ENCODE peak calls at places on chromosome 15, in nine cellular contexts. One of them, this sample, is unnamed.

GRCh38 chr15:95932676-95933075 is 397.8 kb upstream of the NR2F2 start:
- DNase-seq in sciatic nerve: no peak
- DNase-seq in SK-N-DZ: no peak
- DNase-seq in A549: no peak
- DNase-seq in activated naive CD4-positive, alpha-beta T cell: no peak
- DNase-seq in astrocyte of the spinal cord: peak; percentile 43
- DNase-seq in tibial artery: no peak
- DNase-seq in AG10803: peak; percentile 77
- DNase-seq in pancreas: no peak
- DNase-seq in this sample: peak; percentile 61

GRCh38 chr15:26073430-26074333 is 210.6 kb upstream of the ATP10A start:
- DNase-seq in sciatic nerve: no peak
- DNase-seq in SK-N-DZ: no peak
- DNase-seq in A549: no peak
- DNase-seq in activated naive CD4-positive, alpha-beta T cell: no peak
- DNase-seq in astrocyte of the spinal cord: no peak
- DNase-seq in tibial artery: no peak
- DNase-seq in AG10803: no peak
- DNase-seq in pancreas: no peak
- DNase-seq in this sample: no peak

GRCh38 chr15:65666257-65666656 is 44.5 kb downstream of the SLC24A1 start:
- DNase-seq in sciatic nerve: no peak
- DNase-seq in SK-N-DZ: no peak
- DNase-seq in A549: no peak
- DNase-seq in activated naive CD4-positive, alpha-beta T cell: no peak
- DNase-seq in astrocyte of the spinal cord: peak; percentile 63
- DNase-seq in tibial artery: no peak
- DNase-seq in AG10803: peak; percentile 70
- DNase-seq in pancreas: no peak
- DNase-seq in this sample: peak; percentile 87

GRCh38 chr15:94105760-94106159 is 125.6 kb upstream of the MCTP2 start:
- DNase-seq in sciatic nerve: no peak
- DNase-seq in SK-N-DZ: no peak
- DNase-seq in A549: no peak
- DNase-seq in activated naive CD4-positive, alpha-beta T cell: no peak
- DNase-seq in astrocyte of the spinal cord: no peak
- DNase-seq in tibial artery: no peak
- DNase-seq in AG10803: no peak
- DNase-seq in pancreas: no peak
- DNase-seq in this sample: peak; percentile 62

GRCh38 chr15:45704329-45705249 is 69.8 kb downstream of the SQOR start:
- DNase-seq in sciatic nerve: peak; percentile 62
- DNase-seq in SK-N-DZ: no peak
- DNase-seq in A549: no peak
- DNase-seq in activated naive CD4-positive, alpha-beta T cell: no peak
- DNase-seq in astrocyte of the spinal cord: peak; percentile 16
- DNase-seq in tibial artery: no peak
- DNase-seq in AG10803: no peak
- DNase-seq in pancreas: peak; percentile 18
- DNase-seq in this sample: peak; percentile 26

GRCh38 chr15:31023841-31024240 is 32.4 kb upstream of the MTMR10 start:
- DNase-seq in sciatic nerve: no peak
- DNase-seq in SK-N-DZ: no peak
- DNase-seq in A549: no peak
- DNase-seq in activated naive CD4-positive, alpha-beta T cell: no peak
- DNase-seq in astrocyte of the spinal cord: no peak
- DNase-seq in tibial artery: no peak
- DNase-seq in AG10803: no peak
- DNase-seq in pancreas: no peak
- DNase-seq in this sample: peak; percentile 71

GRCh38 chr15:39969871-39970270 is 36.0 kb downstream of the EIF2AK4 start:
- DNase-seq in sciatic nerve: peak; percentile 64
- DNase-seq in SK-N-DZ: no peak
- DNase-seq in A549: no peak
- DNase-seq in activated naive CD4-positive, alpha-beta T cell: no peak
- DNase-seq in astrocyte of the spinal cord: peak; percentile 61
- DNase-seq in tibial artery: peak; percentile 69
- DNase-seq in AG10803: peak; percentile 84
- DNase-seq in pancreas: no peak
- DNase-seq in this sample: peak; percentile 72

GRCh38 chr15:42273900-42274692 is 863 bp upstream of the TMEM87A start:
- DNase-seq in sciatic nerve: peak; percentile 77
- DNase-seq in SK-N-DZ: peak; percentile 26
- DNase-seq in A549: peak; percentile 13
- DNase-seq in activated naive CD4-positive, alpha-beta T cell: peak; percentile 15
- DNase-seq in astrocyte of the spinal cord: peak; percentile 67
- DNase-seq in tibial artery: peak; percentile 82
- DNase-seq in AG10803: peak; percentile 85
- DNase-seq in pancreas: peak; percentile 57
- DNase-seq in this sample: peak; percentile 75

GRCh38 chr15:89430530-89431341 is 65.6 kb downstream of the RHCG start:
- DNase-seq in sciatic nerve: peak; percentile 95
- DNase-seq in SK-N-DZ: peak; percentile 77
- DNase-seq in A549: peak; percentile 96
- DNase-seq in activated naive CD4-positive, alpha-beta T cell: peak; percentile 96
- DNase-seq in astrocyte of the spinal cord: peak; percentile 50
- DNase-seq in tibial artery: peak; percentile 87
- DNase-seq in AG10803: peak; percentile 49
- DNase-seq in pancreas: peak; percentile 79
- DNase-seq in this sample: peak; percentile 76

GRCh38 chr15:67741313-67741712 is 84.0 kb upstream of the SKOR1 start:
- DNase-seq in sciatic nerve: no peak
- DNase-seq in SK-N-DZ: no peak
- DNase-seq in A549: no peak
- DNase-seq in activated naive CD4-positive, alpha-beta T cell: no peak
- DNase-seq in astrocyte of the spinal cord: no peak
- DNase-seq in tibial artery: no peak
- DNase-seq in AG10803: no peak
- DNase-seq in pancreas: no peak
- DNase-seq in this sample: peak; percentile 9

GRCh38 chr15:64009798-64010241 is 36.5 kb downstream of the DAPK2 start:
- DNase-seq in sciatic nerve: no peak
- DNase-seq in SK-N-DZ: no peak
- DNase-seq in A549: no peak
- DNase-seq in activated naive CD4-positive, alpha-beta T cell: no peak
- DNase-seq in astrocyte of the spinal cord: peak; percentile 25
- DNase-seq in tibial artery: no peak
- DNase-seq in AG10803: peak; percentile 56
- DNase-seq in pancreas: no peak
- DNase-seq in this sample: peak; percentile 72

GRCh38 chr15:45583731-45584639 is 3.2 kb upstream of the BLOC1S6 start:
- DNase-seq in sciatic nerve: no peak
- DNase-seq in SK-N-DZ: no peak
- DNase-seq in A549: no peak
- DNase-seq in activated naive CD4-positive, alpha-beta T cell: no peak
- DNase-seq in astrocyte of the spinal cord: no peak
- DNase-seq in tibial artery: no peak
- DNase-seq in AG10803: no peak
- DNase-seq in pancreas: no peak
- DNase-seq in this sample: no peak

GRCh38 chr15:37425541-37425940 is 325.2 kb upstream of the MEIS2 start:
- DNase-seq in sciatic nerve: no peak
- DNase-seq in SK-N-DZ: no peak
- DNase-seq in A549: no peak
- DNase-seq in activated naive CD4-positive, alpha-beta T cell: no peak
- DNase-seq in astrocyte of the spinal cord: peak; percentile 54
- DNase-seq in tibial artery: no peak
- DNase-seq in AG10803: peak; percentile 1
- DNase-seq in pancreas: no peak
- DNase-seq in this sample: no peak

GRCh38 chr15:53982281-53982680 is 4.0 kb downstream of the UNC13C start:
- DNase-seq in sciatic nerve: no peak
- DNase-seq in SK-N-DZ: no peak
- DNase-seq in A549: no peak
- DNase-seq in activated naive CD4-positive, alpha-beta T cell: no peak
- DNase-seq in astrocyte of the spinal cord: no peak
- DNase-seq in tibial artery: no peak
- DNase-seq in AG10803: no peak
- DNase-seq in pancreas: no peak
- DNase-seq in this sample: no peak

GRCh38 chr15:40097968-40098476 is 10.7 kb downstream of the BMF start:
- DNase-seq in sciatic nerve: peak; percentile 77
- DNase-seq in SK-N-DZ: no peak
- DNase-seq in A549: no peak
- DNase-seq in activated naive CD4-positive, alpha-beta T cell: no peak
- DNase-seq in astrocyte of the spinal cord: no peak
- DNase-seq in tibial artery: peak; percentile 87
- DNase-seq in AG10803: peak; percentile 57
- DNase-seq in pancreas: peak; percentile 71
- DNase-seq in this sample: no peak

GRCh38 chr15:70358011-70358819 is 260.5 kb upstream of the TLE3 start:
- DNase-seq in sciatic nerve: no peak
- DNase-seq in SK-N-DZ: no peak
- DNase-seq in A549: no peak
- DNase-seq in activated naive CD4-positive, alpha-beta T cell: no peak
- DNase-seq in astrocyte of the spinal cord: no peak
- DNase-seq in tibial artery: no peak
- DNase-seq in AG10803: no peak
- DNase-seq in pancreas: no peak
- DNase-seq in this sample: no peak

GRCh38 chr15:88535607-88536313 is 10.7 kb downstream of the DET1 start:
- DNase-seq in sciatic nerve: no peak
- DNase-seq in SK-N-DZ: no peak
- DNase-seq in A549: no peak
- DNase-seq in activated naive CD4-positive, alpha-beta T cell: no peak
- DNase-seq in astrocyte of the spinal cord: no peak
- DNase-seq in tibial artery: no peak
- DNase-seq in AG10803: no peak
- DNase-seq in pancreas: no peak
- DNase-seq in this sample: no peak

GRCh38 chr15:63076136-63077005 is 33.8 kb downstream of the TPM1 start:
- DNase-seq in sciatic nerve: no peak
- DNase-seq in SK-N-DZ: no peak
- DNase-seq in A549: no peak
- DNase-seq in activated naive CD4-positive, alpha-beta T cell: no peak
- DNase-seq in astrocyte of the spinal cord: peak; percentile 31
- DNase-seq in tibial artery: no peak
- DNase-seq in AG10803: no peak
- DNase-seq in pancreas: no peak
- DNase-seq in this sample: no peak

GRCh38 chr15:31031471-31032064 is 40.1 kb upstream of the MTMR10 start:
- DNase-seq in sciatic nerve: no peak
- DNase-seq in SK-N-DZ: no peak
- DNase-seq in A549: no peak
- DNase-seq in activated naive CD4-positive, alpha-beta T cell: no peak
- DNase-seq in astrocyte of the spinal cord: peak; percentile 55
- DNase-seq in tibial artery: no peak
- DNase-seq in AG10803: peak; percentile 57
- DNase-seq in pancreas: no peak
- DNase-seq in this sample: peak; percentile 72

GRCh38 chr15:77500986-77501385 is 80.3 kb downstream of the HMG20A start:
- DNase-seq in sciatic nerve: no peak
- DNase-seq in SK-N-DZ: no peak
- DNase-seq in A549: no peak
- DNase-seq in activated naive CD4-positive, alpha-beta T cell: no peak
- DNase-seq in astrocyte of the spinal cord: peak; percentile 53
- DNase-seq in tibial artery: no peak
- DNase-seq in AG10803: peak; percentile 51
- DNase-seq in pancreas: no peak
- DNase-seq in this sample: peak; percentile 37

GRCh38 chr15:43771816-43772215 is 5.0 kb downstream of the ELL3 start:
- DNase-seq in sciatic nerve: no peak
- DNase-seq in SK-N-DZ: no peak
- DNase-seq in A549: no peak
- DNase-seq in activated naive CD4-positive, alpha-beta T cell: no peak
- DNase-seq in astrocyte of the spinal cord: no peak
- DNase-seq in tibial artery: no peak
- DNase-seq in AG10803: no peak
- DNase-seq in pancreas: no peak
- DNase-seq in this sample: no peak

GRCh38 chr15:51180009-51180408 is 85.3 kb upstream of the TNFAIP8L3 start:
- DNase-seq in sciatic nerve: no peak
- DNase-seq in SK-N-DZ: no peak
- DNase-seq in A549: no peak
- DNase-seq in activated naive CD4-positive, alpha-beta T cell: no peak
- DNase-seq in astrocyte of the spinal cord: no peak
- DNase-seq in tibial artery: no peak
- DNase-seq in AG10803: no peak
- DNase-seq in pancreas: no peak
- DNase-seq in this sample: no peak

GRCh38 chr15:85946986-85947385 is 132.7 kb upstream of the AGBL1 start:
- DNase-seq in sciatic nerve: no peak
- DNase-seq in SK-N-DZ: no peak
- DNase-seq in A549: no peak
- DNase-seq in activated naive CD4-positive, alpha-beta T cell: no peak
- DNase-seq in astrocyte of the spinal cord: no peak
- DNase-seq in tibial artery: no peak
- DNase-seq in AG10803: no peak
- DNase-seq in pancreas: no peak
- DNase-seq in this sample: no peak

GRCh38 chr15:51144021-51144532 is 49.4 kb upstream of the TNFAIP8L3 start:
- DNase-seq in sciatic nerve: no peak
- DNase-seq in SK-N-DZ: no peak
- DNase-seq in A549: peak; percentile 25
- DNase-seq in activated naive CD4-positive, alpha-beta T cell: no peak
- DNase-seq in astrocyte of the spinal cord: peak; percentile 82
- DNase-seq in tibial artery: no peak
- DNase-seq in AG10803: peak; percentile 57
- DNase-seq in pancreas: no peak
- DNase-seq in this sample: peak; percentile 62

GRCh38 chr15:64355559-64356442 is at the start of gene CSNK1G1:
- DNase-seq in sciatic nerve: peak; percentile 96
- DNase-seq in SK-N-DZ: peak; percentile 97
- DNase-seq in A549: peak; percentile 93
- DNase-seq in activated naive CD4-positive, alpha-beta T cell: peak; percentile 71
- DNase-seq in astrocyte of the spinal cord: peak; percentile 99
- DNase-seq in tibial artery: peak; percentile 96
- DNase-seq in AG10803: peak; percentile 97
- DNase-seq in pancreas: peak; percentile 95
- DNase-seq in this sample: peak; percentile 98

GRCh38 chr15:33968224-33968623 is at the start of gene CHRM5:
- DNase-seq in sciatic nerve: no peak
- DNase-seq in SK-N-DZ: peak; percentile 16
- DNase-seq in A549: no peak
- DNase-seq in activated naive CD4-positive, alpha-beta T cell: no peak
- DNase-seq in astrocyte of the spinal cord: no peak
- DNase-seq in tibial artery: no peak
- DNase-seq in AG10803: no peak
- DNase-seq in pancreas: no peak
- DNase-seq in this sample: no peak

GRCh38 chr15:65385868-65386253 is 8.1 kb upstream of the IGDCC3 start:
- DNase-seq in sciatic nerve: no peak
- DNase-seq in SK-N-DZ: no peak
- DNase-seq in A549: no peak
- DNase-seq in activated naive CD4-positive, alpha-beta T cell: no peak
- DNase-seq in astrocyte of the spinal cord: no peak
- DNase-seq in tibial artery: peak; percentile 73
- DNase-seq in AG10803: no peak
- DNase-seq in pancreas: no peak
- DNase-seq in this sample: no peak

GRCh38 chr15:72907733-72908132 is 124.2 kb upstream of the ADPGK start:
- DNase-seq in sciatic nerve: no peak
- DNase-seq in SK-N-DZ: no peak
- DNase-seq in A549: no peak
- DNase-seq in activated naive CD4-positive, alpha-beta T cell: no peak
- DNase-seq in astrocyte of the spinal cord: no peak
- DNase-seq in tibial artery: no peak
- DNase-seq in AG10803: no peak
- DNase-seq in pancreas: no peak
- DNase-seq in this sample: no peak

GRCh38 chr15:28096411-28096719 is 2.8 kb downstream of the OCA2 start:
- DNase-seq in sciatic nerve: no peak
- DNase-seq in SK-N-DZ: no peak
- DNase-seq in A549: no peak
- DNase-seq in activated naive CD4-positive, alpha-beta T cell: no peak
- DNase-seq in astrocyte of the spinal cord: peak; percentile 40
- DNase-seq in tibial artery: no peak
- DNase-seq in AG10803: no peak
- DNase-seq in pancreas: no peak
- DNase-seq in this sample: no peak

GRCh38 chr15:59360896-59361295 is 11.8 kb downstream of the MYO1E start:
- DNase-seq in sciatic nerve: no peak
- DNase-seq in SK-N-DZ: no peak
- DNase-seq in A549: no peak
- DNase-seq in activated naive CD4-positive, alpha-beta T cell: no peak
- DNase-seq in astrocyte of the spinal cord: peak; percentile 39
- DNase-seq in tibial artery: no peak
- DNase-seq in AG10803: peak; percentile 44
- DNase-seq in pancreas: no peak
- DNase-seq in this sample: no peak

This sample was measured in kidney tubule cell.